ENCODE peak calls at places on chromosomes 1 and 21, in seven cellular contexts. U is right lobe of liver, B is upper lobe of right lung, I is lung, R is A673, H is body of pancreas, K is colonic mucosa. D is an unnamed sample.
A peak's percentile ranks its signal among the peaks of the same experiment; 100 is the strongest.

GRCh38 chr1:46556822-46557221 is 5.4 kb upstream of the KNCN start:
- DNase-seq in U (no peak), H (no peak), B (peak; percentile 2), I (no peak), K (no peak), R (no peak), D (no peak)

GRCh38 chr21:25062061-25062460 is 545.2 kb downstream of the MRPL39 start:
- DNase-seq in U (no peak), R (peak; percentile 6), H (no peak), B (no peak), I (no peak), K (no peak), D (no peak)

GRCh38 chr21:28174006-28174405 is 818.7 kb downstream of the LTN1 start:
- DNase-seq in U (no peak), K (no peak), H (no peak), I (no peak), R (no peak), B (no peak), D (no peak)

GRCh38 chr21:37145635-37146111 is 72.6 kb downstream of the TTC3 start:
- DNase-seq in H (no peak), K (no peak), R (peak; percentile 77), I (no peak), B (no peak), U (no peak), D (no peak)

GRCh38 chr1:59696421-59697115 is 118.2 kb upstream of the HOOK1 start:
- DNase-seq in K (no peak), B (no peak), I (no peak), U (no peak), R (no peak), H (no peak), D (no peak)

GRCh38 chr1:226542623-226543103 is 5.9 kb upstream of the STUM start:
- DNase-seq in K (peak; percentile 65), B (no peak), U (peak; percentile 64), R (no peak), I (peak; percentile 72), H (peak; percentile 78), D (no peak)

GRCh38 chr1:92118826-92119225 is 38.7 kb downstream of the BTBD8 start:
- DNase-seq in K (no peak), U (no peak), B (no peak), H (no peak), I (no peak), R (no peak), D (no peak)

GRCh38 chr1:41003127-41003639 is 18.3 kb downstream of the SLFNL1 start:
- DNase-seq in K (no peak), B (no peak), U (no peak), R (no peak), I (no peak), H (no peak), D (no peak)

GRCh38 chr1:16175610-16176553 is 20.0 kb upstream of the EPHA2 start:
- DNase-seq in K (peak; percentile 89), U (peak; percentile 93), H (peak; percentile 94), B (peak; percentile 90), I (peak; percentile 83), R (peak; percentile 62), D (peak; percentile 96)

GRCh38 chr1:167984886-167985489 is 48.1 kb upstream of the MPC2 start:
- DNase-seq in H (no peak), B (no peak), R (no peak), K (no peak), I (no peak), U (no peak), D (no peak)

GRCh38 chr21:45556645-45557601 is 14.7 kb upstream of the SLC19A1 start:
- DNase-seq in B (peak; percentile 71), H (peak; percentile 13), I (no peak), R (no peak), K (no peak), U (peak; percentile 90), D (peak; percentile 78)

GRCh38 chr1:168455764-168456163 is 88.0 kb downstream of the XCL2 start:
- DNase-seq in I (no peak), U (no peak), B (no peak), R (no peak), H (no peak), K (no peak), D (no peak)

GRCh38 chr1:198741744-198742143 is 102.9 kb downstream of the PTPRC start:
- DNase-seq in U (no peak), K (no peak), B (no peak), I (no peak), H (no peak), R (no peak), D (no peak)

GRCh38 chr1:150558761-150559626 is 9.8 kb downstream of the ADAMTSL4 start:
- DNase-seq in B (peak; percentile 82), I (no peak), K (no peak), H (peak; percentile 68), R (no peak), U (peak; percentile 77), D (peak; percentile 89)

GRCh38 chr1:209405183-209405823 is 178.2 kb upstream of the CAMK1G start:
- DNase-seq in R (no peak), K (no peak), B (no peak), U (no peak), I (no peak), H (no peak), D (no peak)

GRCh38 chr1:247347395-247348222 is 15.9 kb upstream of the ZNF496 start:
- DNase-seq in U (no peak), R (no peak), B (no peak), K (no peak), H (no peak), I (no peak), D (no peak)

GRCh38 chr21:45919593-45919992 is 62.0 kb upstream of the COL6A1 start:
- DNase-seq in U (peak; percentile 46), B (no peak), H (no peak), I (no peak), K (no peak), R (no peak), D (peak; percentile 48)

GRCh38 chr1:219659005-219659632 is 46.2 kb upstream of the ZC3H11B start:
- DNase-seq in K (no peak), U (no peak), B (no peak), I (no peak), H (no peak), R (no peak), D (no peak)

GRCh38 chr1:54569339-54569738 is 21.3 kb downstream of the ACOT11 start:
- DNase-seq in I (no peak), U (peak; percentile 28), R (peak; percentile 66), H (no peak), B (no peak), K (no peak), D (peak; percentile 76)

GRCh38 chr1:167456926-167457325 is 61.4 kb downstream of the CD247 start:
- DNase-seq in I (no peak), U (no peak), R (no peak), B (no peak), H (no peak), K (no peak), D (no peak)

GRCh38 chr1:10216148-10216749 is 5.9 kb downstream of the KIF1B start:
- DNase-seq in I (no peak), R (no peak), B (no peak), H (no peak), U (no peak), K (no peak), D (no peak)

GRCh38 chr1:213987422-213987875 is 324 bp upstream of the PROX1 start:
- DNase-seq in U (no peak), R (no peak), B (no peak), H (no peak), I (no peak), K (no peak), D (no peak)

GRCh38 chr1:59026472-59026948 is 242.7 kb upstream of the JUN start:
- DNase-seq in H (no peak), R (no peak), I (no peak), K (no peak), B (no peak), U (no peak), D (no peak)

GRCh38 chr1:76066390-76066789 is 8.2 kb upstream of the ST6GALNAC3 start:
- DNase-seq in K (no peak), U (no peak), R (no peak), B (no peak), I (no peak), H (no peak), D (no peak)

GRCh38 chr1:76425104-76425842 is 350.7 kb downstream of the ST6GALNAC3 start:
- DNase-seq in B (no peak), H (no peak), R (peak; percentile 10), U (no peak), I (no peak), K (no peak), D (no peak)

GRCh38 chr1:200435200-200435780 is 25.5 kb upstream of the ZNF281 start:
- DNase-seq in K (no peak), R (no peak), I (no peak), B (no peak), U (no peak), H (no peak), D (no peak)

DNA sequence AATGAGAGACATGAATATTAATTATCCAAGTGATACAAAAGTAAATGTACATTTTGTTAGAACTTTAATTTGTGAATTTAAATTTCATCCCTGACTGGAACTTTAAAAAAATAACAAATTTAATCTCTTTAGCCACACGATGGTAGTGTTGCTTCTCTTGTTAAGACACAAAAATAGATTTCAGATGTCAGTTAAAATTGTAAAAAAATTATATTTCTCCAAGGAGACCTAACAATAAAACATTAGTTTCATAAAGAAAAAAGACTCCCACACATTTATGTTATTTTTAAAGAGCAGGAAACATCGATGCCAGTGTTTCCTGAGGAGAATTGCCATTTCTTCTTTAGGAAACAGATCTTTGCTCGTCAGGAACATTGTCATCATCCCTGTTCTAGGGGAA is 74.0 kb upstream of the DEPDC1 start:
- DNase-seq in B (no peak), R (no peak), H (no peak), U (no peak), I (no peak), K (no peak), D (no peak)
- TF ChIP-seq CTCF in B (no peak), R (no peak), H (no peak), U (no peak), I (no peak), K (no peak), D (no peak)

GRCh38 chr1:8660455-8660854 is 157.0 kb downstream of the RERE start:
- DNase-seq in K (no peak), I (no peak), B (no peak), R (peak; percentile 92), U (no peak), H (peak; percentile 28), D (no peak)
- H3K27ac ChIP-seq in K (peak overlapping the region; percentile 6), I (peak overlapping the region; percentile 85), B (peak overlapping the region; percentile 26), R (peak overlapping the region; percentile 95), U (peak overlapping the region; percentile 36), H (peak overlapping the region; percentile 59), D (peak overlapping the region; percentile 15)

GRCh38 chr1:34896612-34897011 is 32.8 kb downstream of the DLGAP3 start:
- DNase-seq in H (no peak), K (no peak), R (no peak), B (no peak), U (no peak), I (no peak), D (no peak)
- TF ChIP-seq CTCF in H (no peak), K (no peak), R (peak; percentile 18), B (no peak), U (no peak), I (no peak), D (no peak)

GRCh38 chr1:245777752-245778151 is 623.0 kb downstream of the KIF26B start:
- DNase-seq in B (no peak), K (no peak), I (no peak), H (no peak), U (no peak), R (no peak), D (no peak)
- H3K27ac ChIP-seq in B (no peak overlapping the region), K (no peak overlapping the region), I (no peak overlapping the region), H (no peak overlapping the region), U (no peak overlapping the region), R (no peak overlapping the region), D (no peak overlapping the region)